ENCODE peak calls at places on chromosomes 12 and 14, in nine cellular contexts. W is tibial nerve, X is foreskin fibroblast, I is WTC11, N is astrocyte of the cerebellum, D is body of pancreas, T is choroid plexus epithelial cell, J is upper lobe of right lung, S is adrenal gland. G is an unnamed sample.

GRCh38 chr12:62260733-62261683 is 804 bp downstream of the USP15 start:
- DNase-seq in W (no peak), N (peak; percentile 16), D (peak; percentile 36), S (peak; percentile 38), T (peak; percentile 63), I (no peak), J (no peak), X (no peak), G (peak; percentile 30)

GRCh38 chr12:6937481-6938352 is 5.9 kb upstream of the RNU7-1 start:
- DNase-seq in X (peak; percentile 93), I (peak; percentile 94), W (peak; percentile 80), J (peak; percentile 97), D (peak; percentile 95), S (peak; percentile 95), N (peak; percentile 86), T (peak; percentile 96), G (peak; percentile 91)

GRCh38 chr12:109464642-109465351 is 12.3 kb downstream of the KCTD10 start:
- DNase-seq in N (no peak), T (no peak), S (no peak), I (no peak), D (no peak), X (no peak), W (no peak), J (no peak), G (no peak)

GRCh38 chr12:50569321-50569720 is 64.5 kb downstream of the DIP2B start:
- DNase-seq in T (no peak), S (no peak), I (no peak), D (no peak), X (no peak), J (no peak), W (no peak), N (no peak), G (no peak)

GRCh38 chr12:19801941-19802340 is 362.6 kb downstream of the AEBP2 start:
- DNase-seq in D (no peak), W (no peak), S (no peak), I (no peak), X (no peak), J (no peak), T (peak; percentile 20), N (no peak), G (no peak)

GRCh38 chr14:93137864-93138263 is 22.1 kb upstream of the ITPK1 start:
- DNase-seq in N (no peak), T (peak; percentile 34), W (no peak), J (peak; percentile 86), S (peak; percentile 37), D (peak; percentile 91), X (no peak), I (peak; percentile 35), G (no peak)

GRCh38 chr12:115467531-115467930 is 783.6 kb upstream of the TBX3 start:
- DNase-seq in N (no peak), J (no peak), S (no peak), T (no peak), I (no peak), X (no peak), D (no peak), W (no peak), G (no peak)

GRCh38 chr12:50641566-50641965 is 122.3 kb upstream of the ATF1 start:
- DNase-seq in I (peak; percentile 36), W (no peak), D (peak; percentile 82), J (no peak), N (no peak), T (no peak), X (no peak), S (no peak), G (no peak)

GRCh38 chr12:49703647-49704137 is 3.5 kb downstream of the FMNL3 start:
- DNase-seq in I (no peak), D (no peak), X (peak; percentile 65), S (no peak), N (peak; percentile 79), W (no peak), T (peak; percentile 88), J (no peak), G (peak; percentile 65)

DNA sequence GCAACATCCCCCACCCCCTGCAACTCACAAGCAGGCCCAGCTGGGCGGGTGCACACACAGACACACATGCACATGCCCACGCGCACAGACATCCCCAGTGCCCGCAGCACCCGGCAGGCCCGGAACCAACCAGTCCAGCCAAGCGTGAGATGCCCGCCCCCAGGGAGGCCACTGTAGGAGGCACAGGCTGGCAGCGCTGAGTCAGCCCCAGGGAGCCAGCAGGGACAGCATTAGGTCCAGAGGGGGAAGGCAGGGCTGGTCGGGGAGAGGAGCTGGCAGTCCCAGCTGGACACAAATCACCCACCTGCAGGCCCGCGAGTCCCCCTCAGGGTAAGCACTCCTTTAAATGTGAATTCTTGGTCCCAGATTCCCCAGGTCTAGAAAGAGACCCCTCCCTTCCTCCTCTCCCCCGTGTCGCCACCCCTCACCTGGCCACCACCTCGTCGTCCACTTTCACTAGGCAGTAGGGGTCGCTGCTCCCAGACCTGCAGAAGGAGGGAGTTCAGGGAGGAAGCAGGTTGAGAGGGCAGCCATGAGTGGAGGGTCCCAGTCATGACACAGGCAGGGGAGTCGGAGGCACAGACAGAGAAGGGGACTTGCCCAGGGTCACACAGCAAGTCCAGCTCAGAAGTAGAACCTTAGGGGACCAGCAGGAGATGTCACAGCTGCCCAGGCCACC is 5.0 kb downstream of the RASAL1 start:
- DNase-seq in I (peak; percentile 75), T (no peak), X (no peak), D (peak; percentile 26), N (no peak), W (no peak), S (peak; percentile 76), J (no peak), G (no peak)
- TF ChIP-seq CTCF in I (no peak), T (peak; percentile 34), X (peak; percentile 13), D (no peak), N (peak; percentile 38), W (no peak), S (no peak), J (no peak), G (peak; percentile 60)

GRCh38 chr12:56158029-56158925 is at the start of gene MYL6:
- DNase-seq in I (peak; percentile 93), J (peak; percentile 93), T (peak; percentile 99), W (peak; percentile 98), X (peak; percentile 97), D (peak; percentile 98), N (peak; percentile 97), S (peak; percentile 98), G (peak; percentile 93)
- TF ChIP-seq CTCF in I (no peak), J (no peak), T (no peak), W (no peak), X (no peak), D (no peak), N (no peak), S (no peak), G (no peak)

GRCh38 chr12:124511259-124511985 is 56.0 kb downstream of the NCOR2 start:
- DNase-seq in I (no peak), D (no peak), S (no peak), N (no peak), T (no peak), J (no peak), X (no peak), W (no peak), G (no peak)

GRCh38 chr12:124509300-124509675 is 58.1 kb downstream of the NCOR2 start:
- DNase-seq in D (no peak), W (no peak), S (no peak), I (no peak), T (peak; percentile 58), N (no peak), J (no peak), X (no peak), G (no peak)

GRCh38 chr12:124510301-124510970 is 57.0 kb downstream of the NCOR2 start:
- DNase-seq in X (no peak), J (no peak), S (no peak), W (no peak), D (peak; percentile 59), T (peak; percentile 16), N (no peak), I (peak; percentile 46), G (no peak)

GRCh38 chr12:124508323-124509096 is 58.9 kb downstream of the NCOR2 start:
- DNase-seq in N (no peak), I (no peak), S (no peak), T (peak; percentile 39), X (no peak), J (no peak), D (no peak), W (peak; percentile 59), G (peak; percentile 83)

DNA sequence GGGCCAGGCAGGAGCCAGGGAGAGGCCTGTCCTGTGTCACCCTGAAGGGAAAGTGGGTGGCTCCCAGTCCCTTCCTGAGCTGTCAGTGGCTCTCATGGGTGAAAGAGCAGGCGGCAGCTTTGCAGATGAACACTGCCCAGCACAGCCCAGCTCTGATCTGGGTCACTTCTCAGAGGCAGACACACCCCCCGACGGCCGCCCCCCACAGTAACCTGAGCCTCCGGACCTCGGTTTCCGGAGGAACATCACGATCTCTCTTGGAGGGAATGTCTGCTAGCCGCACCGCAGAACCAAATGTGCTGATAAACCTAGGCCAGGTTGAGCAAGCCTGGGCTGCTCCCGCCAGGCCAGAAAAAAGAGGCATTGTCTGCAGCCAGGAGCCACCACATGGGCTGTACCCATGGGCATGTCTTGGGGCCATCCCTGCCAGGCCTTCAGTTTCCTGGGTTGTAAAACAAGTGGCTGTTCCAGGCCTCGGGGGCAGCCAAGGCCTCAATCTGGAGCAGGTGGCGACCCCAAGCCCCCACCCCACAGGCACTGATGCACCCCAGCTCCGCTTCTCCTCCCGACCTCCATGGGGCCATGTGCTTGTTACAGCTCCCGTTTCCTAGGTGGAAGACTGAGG is 57.6 kb downstream of the NCOR2 start:
- DNase-seq in X (peak; percentile 77), W (peak; percentile 81), S (peak; percentile 52), T (peak; percentile 93), I (peak; percentile 54), J (no peak), D (peak; percentile 80), N (no peak), G (no peak)
- TF ChIP-seq CTCF in X (no peak), W (no peak), S (no peak), T (no peak), I (no peak), J (no peak), D (no peak), N (no peak), G (no peak)

GRCh38 chr14:39107624-39108023 is 4.6 kb upstream of the SEC23A start:
- DNase-seq in W (no peak), S (no peak), N (no peak), D (no peak), X (peak; percentile 10), J (no peak), T (peak; percentile 75), I (no peak), G (peak; percentile 59)
- TF ChIP-seq CTCF in W (no peak), S (peak; percentile 27), N (no peak), D (peak; percentile 47), X (peak; percentile 35), J (peak; percentile 45), T (peak; percentile 59), I (no peak), G (peak; percentile 46)

DNA sequence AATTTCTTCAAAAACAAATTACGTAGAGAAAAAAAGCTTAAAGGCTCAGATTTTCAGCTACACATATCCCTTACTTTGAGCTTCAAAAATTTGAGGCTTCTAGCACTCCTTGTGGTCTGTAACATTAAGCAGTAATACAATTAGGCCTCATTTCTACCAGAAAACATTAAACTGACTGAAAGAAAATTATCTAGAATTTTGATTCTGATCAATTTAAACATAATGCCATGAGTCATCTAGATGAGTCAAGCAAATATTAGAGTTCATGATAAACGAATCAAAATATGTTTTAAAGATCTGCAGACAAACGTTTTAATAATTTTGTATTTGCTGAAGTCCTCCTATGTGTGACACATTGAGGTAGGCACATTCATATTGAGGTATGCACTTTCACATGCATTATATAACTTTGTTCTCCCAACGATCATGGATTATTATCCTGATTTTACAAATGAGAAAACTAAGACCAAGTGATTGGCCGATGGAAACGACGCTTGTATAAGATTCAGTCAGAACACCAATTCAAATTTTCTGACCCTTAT is 4.3 kb downstream of the OSBPL8 start:
- DNase-seq in N (no peak), J (no peak), T (peak; percentile 19), D (no peak), S (no peak), W (no peak), X (no peak), I (no peak), G (no peak)
- TF ChIP-seq CTCF in N (no peak), J (no peak), T (peak; percentile 26), D (no peak), S (no peak), W (no peak), X (peak; percentile 21), I (no peak), G (no peak)

G was measured in GM13977.